ENCODE peak calls at places on chromosome 6, in seven cellular contexts. X, I, D, K, B, R and C are unnamed samples.

GRCh38 chr6:89242574-89243330 is 25.6 kb upstream of the GABRR1 start:
- DNase-seq in X (no peak), K (peak; percentile 79), I (no peak), R (peak; percentile 43), B (no peak), D (peak; percentile 54), C (peak; percentile 36)

GRCh38 chr6:91081452-91082067 is 494.7 kb upstream of the MAP3K7 start:
- DNase-seq in K (peak; percentile 68), R (peak; percentile 61), I (no peak), D (peak; percentile 47), B (no peak), X (no peak), C (peak; percentile 78)

GRCh38 chr6:52243282-52243893 is 912 bp downstream of the IL17F start:
- DNase-seq in B (no peak), R (no peak), I (no peak), X (no peak), D (no peak), K (no peak), C (no peak)

GRCh38 chr6:85637579-85637978 is 5.1 kb downstream of the SYNCRIP start:
- DNase-seq in D (no peak), X (no peak), I (no peak), R (no peak), K (no peak), B (no peak), C (no peak)

GRCh38 chr6:24125980-24126379 is at the start of gene NRSN1:
- DNase-seq in B (peak; percentile 91), R (no peak), I (no peak), X (no peak), D (no peak), K (no peak), C (no peak)

GRCh38 chr6:158972241-158973233 is 27.5 kb downstream of the RSPH3 start:
- DNase-seq in I (no peak), D (peak; percentile 68), R (peak; percentile 66), K (peak; percentile 81), X (no peak), B (no peak), C (peak; percentile 80)

GRCh38 chr6:133966654-133967300 is 13.8 kb downstream of the TBPL1 start:
- DNase-seq in K (no peak), I (no peak), X (no peak), B (no peak), R (no peak), D (no peak), C (no peak)

GRCh38 chr6:144335914-144336313 is 50.8 kb downstream of the UTRN start:
- DNase-seq in R (peak; percentile 76), B (no peak), D (peak; percentile 73), I (peak; percentile 62), K (no peak), X (no peak), C (no peak)

GRCh38 chr6:148002067-148002466 is 340.6 kb upstream of the SASH1 start:
- DNase-seq in X (no peak), D (no peak), K (no peak), R (no peak), B (no peak), I (no peak), C (no peak)

GRCh38 chr6:167731731-167732422 is 94.8 kb upstream of the AFDN start:
- DNase-seq in K (no peak), D (no peak), I (no peak), R (no peak), B (peak; percentile 28), X (no peak), C (no peak)

GRCh38 chr6:41162687-41163418 is at the start of gene TREM2:
- DNase-seq in I (no peak), K (no peak), X (no peak), D (no peak), R (no peak), B (peak; percentile 52), C (no peak)

GRCh38 chr6:81814365-81815109 is 62.1 kb upstream of the TENT5A start:
- DNase-seq in D (peak; percentile 38), X (no peak), I (no peak), K (peak; percentile 26), R (peak; percentile 52), B (no peak), C (peak; percentile 44)

GRCh38 chr6:122130026-122130348 is 269.5 kb upstream of the HSF2 start:
- DNase-seq in X (no peak), K (no peak), D (no peak), B (no peak), I (no peak), R (peak; percentile 6), C (no peak)

GRCh38 chr6:17417817-17418216 is 24.4 kb downstream of the CAP2 start:
- DNase-seq in X (no peak), I (no peak), R (peak; percentile 85), K (peak; percentile 95), D (peak; percentile 79), B (peak; percentile 60), C (peak; percentile 98)

GRCh38 chr6:146289816-146290588 is 253.6 kb upstream of the RAB32 start:
- DNase-seq in D (peak; percentile 4), K (peak; percentile 93), R (peak; percentile 90), B (no peak), I (peak; percentile 64), X (no peak), C (peak; percentile 77)

GRCh38 chr6:75210885-75211739 is 5.3 kb upstream of the COL12A1 start:
- DNase-seq in B (no peak), D (peak; percentile 65), I (no peak), R (peak; percentile 75), K (peak; percentile 85), X (no peak), C (peak; percentile 85)

GRCh38 chr6:81788748-81789147 is 36.3 kb upstream of the TENT5A start:
- DNase-seq in K (no peak), I (no peak), X (no peak), R (no peak), D (peak; percentile 67), B (no peak), C (no peak)

GRCh38 chr6:24667378-24667803 is 514 bp downstream of the ACOT13 start:
- DNase-seq in B (no peak), D (peak; percentile 67), K (peak; percentile 26), R (no peak), I (no peak), X (no peak), C (peak; percentile 5)

GRCh38 chr6:82589509-82590206 is 226.0 kb downstream of the TPBG start:
- DNase-seq in X (no peak), B (no peak), D (peak; percentile 70), I (no peak), R (peak; percentile 53), K (peak; percentile 50), C (peak; percentile 85)

GRCh38 chr6:162772466-162772865 is 44.7 kb downstream of the PACRG start:
- DNase-seq in K (no peak), B (no peak), I (no peak), X (no peak), D (no peak), R (no peak), C (no peak)

GRCh38 chr6:11231564-11232176 is 798 bp downstream of the NEDD9 start:
- DNase-seq in B (no peak), X (no peak), I (no peak), K (peak; percentile 60), R (no peak), D (no peak), C (peak; percentile 61)

GRCh38 chr6:81487489-81487888 is 265.0 kb downstream of the TENT5A start:
- DNase-seq in X (no peak), D (no peak), I (no peak), B (no peak), R (no peak), K (peak; percentile 29), C (peak; percentile 54)

GRCh38 chr6:37913210-37913609 is 93.7 kb downstream of the ZFAND3 start:
- DNase-seq in K (peak; percentile 23), X (no peak), D (peak; percentile 64), B (no peak), R (no peak), I (no peak), C (peak; percentile 30)

GRCh38 chr6:13338038-13338437 is 9.7 kb upstream of the TBC1D7 start:
- DNase-seq in K (no peak), D (peak; percentile 52), X (no peak), R (no peak), B (no peak), I (peak; percentile 64), C (no peak)

GRCh38 chr6:39314273-39314790 is at the start of gene KCNK17:
- DNase-seq in I (no peak), D (no peak), B (no peak), K (no peak), X (no peak), R (no peak), C (no peak)

GRCh38 chr6:150119256-150119655 is 23.6 kb upstream of the PPP1R14C start:
- DNase-seq in B (no peak), R (peak; percentile 26), I (no peak), K (peak; percentile 22), X (no peak), D (no peak), C (no peak)

GRCh38 chr6:154931741-154932424 is 63.2 kb upstream of the TIAM2 start:
- DNase-seq in B (no peak), D (peak; percentile 86), R (no peak), X (no peak), I (no peak), K (peak; percentile 16), C (peak; percentile 59)

GRCh38 chr6:169592558-169592957 is 109.3 kb downstream of the WDR27 start:
- DNase-seq in X (no peak), B (no peak), K (peak; percentile 67), R (peak; percentile 62), D (peak; percentile 92), I (no peak), C (peak; percentile 91)

GRCh38 chr6:54107470-54107869 is 3.8 kb upstream of the MLIP start:
- DNase-seq in D (no peak), K (no peak), B (no peak), R (no peak), X (no peak), I (no peak), C (no peak)

GRCh38 chr6:37988131-37988530 is 168.6 kb downstream of the ZFAND3 start:
- DNase-seq in B (no peak), R (no peak), D (peak; percentile 74), K (peak; percentile 53), I (no peak), X (no peak), C (peak; percentile 94)

GRCh38 chr6:81683928-81684327 is 68.6 kb downstream of the TENT5A start:
- DNase-seq in K (peak; percentile 10), I (no peak), R (no peak), D (peak; percentile 34), X (no peak), B (no peak), C (peak; percentile 42)

GRCh38 chr6:35258336-35258735 is 1.2 kb upstream of the ZNF76 start:
- DNase-seq in R (no peak), D (no peak), K (no peak), B (no peak), I (no peak), X (no peak), C (no peak)

GRCh38 chr6:156933201-156934053 is 156.2 kb downstream of the ARID1B start:
- DNase-seq in B (peak; percentile 67), X (no peak), R (no peak), K (no peak), D (no peak), I (no peak), C (no peak)

GRCh38 chr6:121890307-121890910 is 455.0 kb downstream of the GJA1 start:
- DNase-seq in R (no peak), B (no peak), D (no peak), K (no peak), I (no peak), X (no peak), C (no peak)